ENCODE peak calls at places on chromosome 12, in eight cellular contexts. One of them, this sample, is unnamed.

GRCh38 chr12:131914179-131914702 is 14.8 kb upstream of the PUS1 start:
- DNase-seq in heart left ventricle: no peak
- DNase-seq in IMR-90: no peak
- DNase-seq in body of pancreas: no peak
- DNase-seq in uterus: no peak
- DNase-seq in stomach: no peak
- DNase-seq in GM12878: no peak
- DNase-seq in transverse colon: no peak
- DNase-seq in this sample: no peak

GRCh38 chr12:26091837-26092236 is 33.0 kb downstream of the BHLHE41 start:
- DNase-seq in heart left ventricle: no peak
- DNase-seq in IMR-90: no peak
- DNase-seq in body of pancreas: no peak
- DNase-seq in uterus: no peak
- DNase-seq in stomach: no peak
- DNase-seq in GM12878: no peak
- DNase-seq in transverse colon: no peak
- DNase-seq in this sample: no peak

GRCh38 chr12:109715310-109716091 is 1.9 kb downstream of the FAM222A start:
- DNase-seq in heart left ventricle: peak; percentile 53
- DNase-seq in IMR-90: no peak
- DNase-seq in body of pancreas: peak; percentile 52
- DNase-seq in uterus: no peak
- DNase-seq in stomach: peak; percentile 46
- DNase-seq in GM12878: no peak
- DNase-seq in transverse colon: peak; percentile 51
- DNase-seq in this sample: peak; percentile 88

GRCh38 chr12:19482551-19483109 is 43.3 kb downstream of the AEBP2 start:
- DNase-seq in heart left ventricle: peak; percentile 41
- DNase-seq in IMR-90: no peak
- DNase-seq in body of pancreas: no peak
- DNase-seq in uterus: no peak
- DNase-seq in stomach: no peak
- DNase-seq in GM12878: peak; percentile 84
- DNase-seq in transverse colon: no peak
- DNase-seq in this sample: peak; percentile 61

GRCh38 chr12:64029013-64029857 is 184.7 kb downstream of the SRGAP1 start:
- DNase-seq in heart left ventricle: no peak
- DNase-seq in IMR-90: peak; percentile 52
- DNase-seq in body of pancreas: peak; percentile 7
- DNase-seq in uterus: peak; percentile 52
- DNase-seq in stomach: no peak
- DNase-seq in GM12878: no peak
- DNase-seq in transverse colon: no peak
- DNase-seq in this sample: no peak

GRCh38 chr12:113462117-113462774 is 9.4 kb downstream of the LHX5 start:
- DNase-seq in heart left ventricle: peak; percentile 87
- DNase-seq in IMR-90: peak; percentile 68
- DNase-seq in body of pancreas: peak; percentile 82
- DNase-seq in uterus: peak; percentile 37
- DNase-seq in stomach: peak; percentile 82
- DNase-seq in GM12878: no peak
- DNase-seq in transverse colon: peak; percentile 81
- DNase-seq in this sample: peak; percentile 92

GRCh38 chr12:108959748-108960655 is 60.9 kb downstream of the SVOP start:
- DNase-seq in heart left ventricle: no peak
- DNase-seq in IMR-90: no peak
- DNase-seq in body of pancreas: no peak
- DNase-seq in uterus: no peak
- DNase-seq in stomach: no peak
- DNase-seq in GM12878: no peak
- DNase-seq in transverse colon: no peak
- DNase-seq in this sample: no peak

GRCh38 chr12:3381059-3382047 is 109.7 kb upstream of the PRMT8 start:
- DNase-seq in heart left ventricle: no peak
- DNase-seq in IMR-90: no peak
- DNase-seq in body of pancreas: peak; percentile 53
- DNase-seq in uterus: no peak
- DNase-seq in stomach: no peak
- DNase-seq in GM12878: no peak
- DNase-seq in transverse colon: no peak
- DNase-seq in this sample: no peak

GRCh38 chr12:6850796-6851152 is 312 bp downstream of the CDCA3 start:
- DNase-seq in heart left ventricle: no peak
- DNase-seq in IMR-90: no peak
- DNase-seq in body of pancreas: no peak
- DNase-seq in uterus: no peak
- DNase-seq in stomach: no peak
- DNase-seq in GM12878: no peak
- DNase-seq in transverse colon: no peak
- DNase-seq in this sample: peak; percentile 91

GRCh38 chr12:57983150-57983857 is 41.9 kb downstream of the ATP23 start:
- DNase-seq in heart left ventricle: no peak
- DNase-seq in IMR-90: peak; percentile 67
- DNase-seq in body of pancreas: peak; percentile 46
- DNase-seq in uterus: no peak
- DNase-seq in stomach: no peak
- DNase-seq in GM12878: no peak
- DNase-seq in transverse colon: peak; percentile 30
- DNase-seq in this sample: peak; percentile 69

GRCh38 chr12:127149226-127149964 is 1117.6 kb upstream of the TMEM132C start:
- DNase-seq in heart left ventricle: no peak
- DNase-seq in IMR-90: peak; percentile 68
- DNase-seq in body of pancreas: no peak
- DNase-seq in uterus: no peak
- DNase-seq in stomach: no peak
- DNase-seq in GM12878: no peak
- DNase-seq in transverse colon: no peak
- DNase-seq in this sample: no peak

GRCh38 chr12:29889737-29890136 is 106.0 kb upstream of the TMTC1 start:
- DNase-seq in heart left ventricle: peak; percentile 71
- DNase-seq in IMR-90: peak; percentile 32
- DNase-seq in body of pancreas: peak; percentile 9
- DNase-seq in uterus: peak; percentile 18
- DNase-seq in stomach: peak; percentile 55
- DNase-seq in GM12878: no peak
- DNase-seq in transverse colon: peak; percentile 16
- DNase-seq in this sample: peak; percentile 69

GRCh38 chr12:38817942-38818341 is 87.4 kb downstream of the CPNE8 start:
- DNase-seq in heart left ventricle: no peak
- DNase-seq in IMR-90: no peak
- DNase-seq in body of pancreas: no peak
- DNase-seq in uterus: no peak
- DNase-seq in stomach: no peak
- DNase-seq in GM12878: no peak
- DNase-seq in transverse colon: no peak
- DNase-seq in this sample: no peak

GRCh38 chr12:108375986-108376663 is 37.0 kb upstream of the CMKLR1 start:
- DNase-seq in heart left ventricle: no peak
- DNase-seq in IMR-90: no peak
- DNase-seq in body of pancreas: no peak
- DNase-seq in uterus: no peak
- DNase-seq in stomach: no peak
- DNase-seq in GM12878: no peak
- DNase-seq in transverse colon: no peak
- DNase-seq in this sample: no peak

GRCh38 chr12:66883545-66883944 is 204.7 kb upstream of the GRIP1 start:
- DNase-seq in heart left ventricle: no peak
- DNase-seq in IMR-90: no peak
- DNase-seq in body of pancreas: no peak
- DNase-seq in uterus: no peak
- DNase-seq in stomach: no peak
- DNase-seq in GM12878: no peak
- DNase-seq in transverse colon: no peak
- DNase-seq in this sample: no peak

GRCh38 chr12:89948266-89949175 is 239.9 kb upstream of the ATP2B1 start:
- DNase-seq in heart left ventricle: no peak
- DNase-seq in IMR-90: no peak
- DNase-seq in body of pancreas: no peak
- DNase-seq in uterus: no peak
- DNase-seq in stomach: no peak
- DNase-seq in GM12878: no peak
- DNase-seq in transverse colon: no peak
- DNase-seq in this sample: no peak

GRCh38 chr12:121438905-121439304 is 39.0 kb downstream of the RNF34 start:
- DNase-seq in heart left ventricle: no peak
- DNase-seq in IMR-90: no peak
- DNase-seq in body of pancreas: no peak
- DNase-seq in uterus: no peak
- DNase-seq in stomach: no peak
- DNase-seq in GM12878: no peak
- DNase-seq in transverse colon: no peak
- DNase-seq in this sample: no peak

GRCh38 chr12:120224304-120225199 is 23.6 kb upstream of the RPLP0 start:
- DNase-seq in heart left ventricle: peak; percentile 67
- DNase-seq in IMR-90: no peak
- DNase-seq in body of pancreas: peak; percentile 90
- DNase-seq in uterus: no peak
- DNase-seq in stomach: peak; percentile 83
- DNase-seq in GM12878: no peak
- DNase-seq in transverse colon: peak; percentile 86
- DNase-seq in this sample: no peak
- H3K4me1 ChIP-seq in heart left ventricle: peaks cover 48% of the 10 kb centered on the region
- H3K4me1 ChIP-seq in IMR-90: peaks cover 20% of the 10 kb centered on the region
- H3K4me1 ChIP-seq in body of pancreas: peaks cover 45% of the 10 kb centered on the region
- H3K4me1 ChIP-seq in uterus: peaks cover 20% of the 10 kb centered on the region
- H3K4me1 ChIP-seq in stomach: peaks cover 59% of the 10 kb centered on the region
- H3K4me1 ChIP-seq in GM12878: peaks cover 27% of the 10 kb centered on the region
- H3K4me1 ChIP-seq in transverse colon: peaks cover 60% of the 10 kb centered on the region
- H3K4me1 ChIP-seq in this sample: peaks cover 15% of the 10 kb centered on the region

GRCh38 chr12:83432176-83432719 is 745.5 kb downstream of the TMTC2 start:
- DNase-seq in heart left ventricle: no peak
- DNase-seq in IMR-90: no peak
- DNase-seq in body of pancreas: no peak
- DNase-seq in uterus: no peak
- DNase-seq in stomach: no peak
- DNase-seq in GM12878: no peak
- DNase-seq in transverse colon: no peak
- DNase-seq in this sample: no peak
- TF ChIP-seq CTCF in heart left ventricle: no peak
- TF ChIP-seq CTCF in IMR-90: no peak
- TF ChIP-seq CTCF in body of pancreas: no peak
- TF ChIP-seq CTCF in uterus: no peak
- TF ChIP-seq CTCF in stomach: no peak
- TF ChIP-seq CTCF in GM12878: no peak
- TF ChIP-seq CTCF in transverse colon: no peak
- TF ChIP-seq CTCF in this sample: no peak

GRCh38 chr12:69616025-69616424 is 5.3 kb upstream of the LRRC10 start:
- DNase-seq in heart left ventricle: no peak
- DNase-seq in IMR-90: no peak
- DNase-seq in body of pancreas: no peak
- DNase-seq in uterus: no peak
- DNase-seq in stomach: no peak
- DNase-seq in GM12878: no peak
- DNase-seq in transverse colon: no peak
- DNase-seq in this sample: no peak

GRCh38 chr12:69610126-69610525 is 581 bp downstream of the LRRC10 start:
- DNase-seq in heart left ventricle: no peak
- DNase-seq in IMR-90: no peak
- DNase-seq in body of pancreas: no peak
- DNase-seq in uterus: no peak
- DNase-seq in stomach: no peak
- DNase-seq in GM12878: no peak
- DNase-seq in transverse colon: no peak
- DNase-seq in this sample: no peak

GRCh38 chr12:69608114-69608513 is 2.6 kb downstream of the LRRC10 start:
- DNase-seq in heart left ventricle: no peak
- DNase-seq in IMR-90: no peak
- DNase-seq in body of pancreas: no peak
- DNase-seq in uterus: no peak
- DNase-seq in stomach: no peak
- DNase-seq in GM12878: no peak
- DNase-seq in transverse colon: no peak
- DNase-seq in this sample: no peak

GRCh38 chr12:69613351-69613750 is 2.6 kb upstream of the LRRC10 start:
- DNase-seq in heart left ventricle: no peak
- DNase-seq in IMR-90: no peak
- DNase-seq in body of pancreas: no peak
- DNase-seq in uterus: no peak
- DNase-seq in stomach: no peak
- DNase-seq in GM12878: no peak
- DNase-seq in transverse colon: no peak
- DNase-seq in this sample: no peak

GRCh38 chr12:69610729-69611128 is at the start of gene LRRC10:
- DNase-seq in heart left ventricle: peak; percentile 82
- DNase-seq in IMR-90: no peak
- DNase-seq in body of pancreas: no peak
- DNase-seq in uterus: no peak
- DNase-seq in stomach: no peak
- DNase-seq in GM12878: no peak
- DNase-seq in transverse colon: no peak
- DNase-seq in this sample: no peak
- TF ChIP-seq POLR2A in heart left ventricle: no peak
- TF ChIP-seq POLR2A in IMR-90: no peak
- TF ChIP-seq POLR2A in body of pancreas: no peak
- TF ChIP-seq POLR2A in uterus: no peak
- TF ChIP-seq POLR2A in stomach: no peak
- TF ChIP-seq POLR2A in GM12878: no peak
- TF ChIP-seq POLR2A in transverse colon: no peak
- TF ChIP-seq POLR2A in this sample: no peak

GRCh38 chr12:130337476-130338303 is at the start of gene PIWIL1:
- DNase-seq in heart left ventricle: no peak
- DNase-seq in IMR-90: no peak
- DNase-seq in body of pancreas: no peak
- DNase-seq in uterus: no peak
- DNase-seq in stomach: no peak
- DNase-seq in GM12878: no peak
- DNase-seq in transverse colon: no peak
- DNase-seq in this sample: no peak
- H3K4me1 ChIP-seq in heart left ventricle: peaks cover 8% of the 10 kb centered on the region
- H3K4me1 ChIP-seq in IMR-90: no peaks in the 10 kb centered on the region
- H3K4me1 ChIP-seq in body of pancreas: no peaks in the 10 kb centered on the region
- H3K4me1 ChIP-seq in uterus: peaks cover 7% of the 10 kb centered on the region
- H3K4me1 ChIP-seq in stomach: peaks cover 14% of the 10 kb centered on the region
- H3K4me1 ChIP-seq in GM12878: no peaks in the 10 kb centered on the region
- H3K4me1 ChIP-seq in transverse colon: peaks cover 5% of the 10 kb centered on the region
- H3K4me1 ChIP-seq in this sample: no peaks in the 10 kb centered on the region